ENCODE peak calls at places on chromosome 19, in nine cellular contexts. Q, C, A, M, N, Y, S, V and K are unnamed samples.

GRCh38 chr19:17095141-17095919 is 19.8 kb downstream of the MYO9B start:
- DNase-seq in Q (no peak), C (no peak), A (peak), M (peak), N (no peak), Y (peak), S (no peak), V (no peak), K (no peak)

GRCh38 chr19:58128041-58128685 is 22.4 kb downstream of the ZNF329 start:
- DNase-seq in Q (peak), C (no peak), A (no peak), M (no peak), N (no peak), Y (no peak), S (no peak), V (no peak), K (no peak)

GRCh38 chr19:13104848-13105646 is 2.4 kb upstream of the LYL1 start:
- DNase-seq in Q (no peak), C (no peak), A (no peak), M (no peak), N (no peak), Y (no peak), S (no peak), V (no peak), K (no peak)

GRCh38 chr19:53870485-53870844 is 2.8 kb downstream of the MYADM start:
- DNase-seq in Q (no peak), C (no peak), A (no peak), M (no peak), N (no peak), Y (no peak), S (no peak), V (peak), K (no peak)

GRCh38 chr19:18264428-18264827 is 9.8 kb downstream of the IQCN start:
- DNase-seq in Q (no peak), C (peak), A (no peak), M (no peak), N (no peak), Y (no peak), S (no peak), V (no peak), K (no peak)

GRCh38 chr19:30666301-30666803 is 294.2 kb downstream of the ZNF536 start:
- DNase-seq in Q (peak), C (peak), A (peak), M (no peak), N (no peak), Y (peak), S (no peak), V (peak), K (no peak)

GRCh38 chr19:30227661-30228112 is 144.5 kb upstream of the ZNF536 start:
- DNase-seq in Q (peak), C (no peak), A (no peak), M (peak), N (no peak), Y (peak), S (no peak), V (peak), K (peak)

GRCh38 chr19:860481-861098 is 1.1 kb downstream of the CFD start:
- DNase-seq in Q (peak), C (no peak), A (no peak), M (no peak), N (no peak), Y (no peak), S (peak), V (peak), K (no peak)

GRCh38 chr19:33440682-33441081 is 67.2 kb downstream of the CEBPG start:
- DNase-seq in Q (no peak), C (peak), A (no peak), M (no peak), N (no peak), Y (no peak), S (no peak), V (no peak), K (no peak)

GRCh38 chr19:42311612-42312160 is 1.4 kb upstream of the TMEM145 start:
- DNase-seq in Q (no peak), C (no peak), A (no peak), M (no peak), N (no peak), Y (no peak), S (no peak), V (no peak), K (no peak)
- TF ChIP-seq CTCF in Q (no peak), C (no peak), A (no peak), M (no peak), N (no peak), Y (no peak), S (no peak), V (no peak), K (no peak)

DNA sequence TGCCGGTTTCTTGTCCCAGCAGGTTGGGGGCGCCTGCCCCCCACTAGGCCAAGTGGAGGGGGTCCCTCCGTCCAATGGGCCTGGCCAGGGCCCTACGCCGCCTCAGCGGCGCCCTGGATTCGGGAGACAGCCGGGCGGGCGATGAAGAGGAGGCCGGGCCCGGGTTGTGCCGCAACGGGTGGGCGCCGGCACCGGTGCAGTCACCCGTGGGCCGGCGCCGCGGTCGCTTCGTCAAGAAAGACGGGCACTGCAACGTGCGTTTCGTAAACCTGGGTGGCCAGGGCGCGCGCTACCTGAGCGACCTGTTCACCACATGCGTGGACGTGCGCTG is 6.2 kb downstream of the KCNJ14 start:
- DNase-seq in Q (no peak), C (peak), A (no peak), M (no peak), N (no peak), Y (no peak), S (no peak), V (no peak), K (no peak)
- H3K27ac ChIP-seq in Q (no peak), C (no peak), A (no peak), M (no peak), N (no peak), Y (no peak), S (no peak), V (no peak), K (no peak)

GRCh38 chr19:29031216-29031615 is 181.7 kb downstream of the UQCRFS1 start:
- DNase-seq in Q (no peak), C (no peak), A (no peak), M (no peak), N (no peak), Y (no peak), S (no peak), V (no peak), K (no peak)

DNA sequence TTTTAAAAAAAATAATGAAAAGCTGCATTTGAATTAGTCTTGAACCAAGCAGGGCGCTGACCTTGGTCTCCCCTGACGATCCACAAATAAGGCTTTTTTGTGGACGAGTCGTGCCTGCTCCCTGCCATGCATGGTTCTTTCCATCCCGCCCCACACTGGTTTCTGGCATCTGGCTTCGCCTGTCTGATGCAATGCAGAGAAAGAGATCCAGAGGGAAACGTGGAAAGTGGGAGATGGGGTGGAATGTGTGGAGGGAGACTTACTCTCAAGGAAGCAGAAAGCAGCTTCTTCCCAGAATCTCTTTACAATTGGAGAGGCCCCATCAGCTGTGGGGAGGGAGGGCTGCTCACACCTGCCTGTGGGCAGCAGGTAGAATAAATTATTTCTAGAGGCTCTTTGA is 183.7 kb downstream of the UQCRFS1 start:
- DNase-seq in Q (no peak), C (no peak), A (no peak), M (no peak), N (no peak), Y (no peak), S (no peak), V (no peak), K (no peak)
- TF ChIP-seq CTCF in Q (no peak), C (no peak), A (no peak), M (no peak), N (no peak), Y (no peak), S (no peak), V (no peak), K (no peak)

DNA sequence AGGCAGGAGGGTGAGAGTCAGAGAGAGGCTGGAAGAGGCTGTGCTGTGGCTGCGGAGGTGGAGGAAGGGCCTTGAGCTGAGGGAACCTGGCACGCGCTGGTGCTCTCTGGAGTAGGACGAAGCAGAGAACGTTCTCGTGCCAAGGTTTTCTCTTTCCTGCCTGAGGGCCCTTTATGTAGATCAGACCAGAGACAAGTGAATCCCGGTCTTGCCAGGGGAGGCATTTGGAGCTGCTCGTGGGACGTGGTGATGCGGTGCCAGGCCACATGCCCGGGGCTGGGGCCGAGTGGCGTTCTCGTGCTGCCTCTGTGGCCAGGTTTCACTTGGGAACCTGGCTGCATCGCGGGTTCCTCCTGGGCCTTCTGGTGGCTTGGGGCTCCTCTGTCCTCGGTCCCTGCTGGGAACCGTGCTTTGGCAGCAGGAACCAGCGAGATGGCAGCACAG is 54.2 kb downstream of the KDM4B start:
- DNase-seq in Q (no peak), C (no peak), A (no peak), M (no peak), N (no peak), Y (peak), S (peak), V (no peak), K (no peak)
- H3K27ac ChIP-seq in Q (no peak), C (no peak), A (no peak), M (no peak), N (no peak), Y (no peak), S (peak), V (no peak), K (peak)

DNA sequence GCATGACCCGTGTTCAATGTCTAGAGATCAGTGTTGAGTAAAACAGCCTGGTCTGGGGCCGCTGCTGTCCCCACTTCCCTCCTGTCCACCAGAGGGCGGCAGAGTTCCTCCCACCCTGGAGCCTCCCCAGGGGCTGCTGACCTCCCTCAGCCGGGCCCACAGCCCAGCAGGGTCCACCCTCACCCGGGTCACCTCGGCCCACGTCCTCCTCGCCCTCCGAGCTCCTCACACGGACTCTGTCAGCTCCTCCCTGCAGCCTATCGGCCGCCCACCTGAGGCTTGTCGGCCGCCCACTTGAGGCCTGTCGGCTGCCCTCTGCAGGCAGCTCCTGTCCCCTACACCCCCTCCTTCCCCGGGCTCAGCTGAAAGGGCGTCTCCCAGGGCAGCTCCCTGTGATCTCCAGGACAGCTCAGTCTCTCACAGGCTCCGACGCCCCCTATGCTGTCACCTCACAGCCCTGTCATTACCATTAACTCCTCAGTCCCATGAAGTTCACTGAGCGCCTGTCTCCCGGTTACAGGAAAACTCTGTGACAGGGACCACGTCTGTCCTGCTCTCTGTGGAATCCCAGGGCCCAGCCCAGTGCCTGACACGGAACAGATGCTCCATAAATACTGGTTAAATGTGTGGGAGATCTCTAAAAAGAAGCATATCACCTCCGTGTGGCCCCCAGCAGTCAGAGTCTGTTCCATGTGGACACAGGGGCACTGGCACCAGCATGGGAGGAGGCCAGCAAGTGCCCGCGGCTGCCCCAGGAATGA is 1.5 kb upstream of the CEACAM5 start:
- DNase-seq in Q (peak), C (no peak), A (peak), M (no peak), N (no peak), Y (peak), S (no peak), V (peak), K (no peak)
- TF ChIP-seq CTCF in Q (peak), C (no peak), A (peak), M (peak), N (peak), Y (peak), S (peak), V (peak), K (peak)

GRCh38 chr19:3360494-3361383 is 5.6 kb upstream of the NFIC start:
- DNase-seq in Q (peak), C (peak), A (peak), M (peak), N (no peak), Y (no peak), S (peak), V (peak), K (peak)
- H3K27ac ChIP-seq in Q (peak), C (peak), A (peak), M (peak), N (peak), Y (peak), S (peak), V (peak), K (peak)

GRCh38 chr19:40693150-40693788 is 2.8 kb upstream of the NUMBL start:
- DNase-seq in Q (no peak), C (no peak), A (no peak), M (no peak), N (no peak), Y (no peak), S (no peak), V (no peak), K (no peak)
- TF ChIP-seq CTCF in Q (no peak), C (no peak), A (no peak), M (no peak), N (no peak), Y (no peak), S (no peak), V (no peak), K (no peak)